ENCODE peak calls at places on chromosome 1, in nine cellular contexts. G, I, Q, F, K, C, R, H and N are unnamed samples.

GRCh38 chr1:204651843-204652421 is 33.6 kb downstream of the LRRN2 start:
- DNase-seq in G (no peak), I (no peak), Q (no peak), F (no peak), K (no peak), C (peak; percentile 77), R (no peak), H (no peak), N (no peak)

GRCh38 chr1:236095705-236096500 is 31.0 kb upstream of the NID1 start:
- DNase-seq in G (no peak), I (no peak), Q (peak; percentile 13), F (no peak), K (no peak), C (no peak), R (no peak), H (no peak), N (no peak)

GRCh38 chr1:5886140-5886483 is 106.1 kb downstream of the NPHP4 start:
- DNase-seq in G (no peak), I (no peak), Q (no peak), F (no peak), K (no peak), C (no peak), R (no peak), H (no peak), N (no peak)

GRCh38 chr1:64042331-64043100 is 160.9 kb upstream of the UBE2U start:
- DNase-seq in G (peak; percentile 59), I (peak; percentile 99), Q (peak; percentile 96), F (no peak), K (no peak), C (peak; percentile 11), R (no peak), H (no peak), N (peak; percentile 98)

GRCh38 chr1:26530898-26531598 is 1.5 kb downstream of the RPS6KA1 start:
- DNase-seq in G (peak; percentile 93), I (peak; percentile 53), Q (peak; percentile 6), F (no peak), K (peak; percentile 83), C (peak; percentile 81), R (peak; percentile 67), H (no peak), N (peak; percentile 29)

GRCh38 chr1:104156804-104157203 is 407.1 kb downstream of the AMY1C start:
- DNase-seq in G (no peak), I (no peak), Q (no peak), F (no peak), K (no peak), C (no peak), R (no peak), H (no peak), N (no peak)

GRCh38 chr1:89703469-89703868 is 70.5 kb downstream of the LRRC8C start:
- DNase-seq in G (no peak), I (no peak), Q (no peak), F (no peak), K (no peak), C (no peak), R (no peak), H (no peak), N (no peak)

GRCh38 chr1:39500862-39501389 is 9.5 kb downstream of the BMP8A start:
- DNase-seq in G (peak; percentile 72), I (no peak), Q (no peak), F (no peak), K (peak; percentile 19), C (no peak), R (no peak), H (no peak), N (no peak)

DNA sequence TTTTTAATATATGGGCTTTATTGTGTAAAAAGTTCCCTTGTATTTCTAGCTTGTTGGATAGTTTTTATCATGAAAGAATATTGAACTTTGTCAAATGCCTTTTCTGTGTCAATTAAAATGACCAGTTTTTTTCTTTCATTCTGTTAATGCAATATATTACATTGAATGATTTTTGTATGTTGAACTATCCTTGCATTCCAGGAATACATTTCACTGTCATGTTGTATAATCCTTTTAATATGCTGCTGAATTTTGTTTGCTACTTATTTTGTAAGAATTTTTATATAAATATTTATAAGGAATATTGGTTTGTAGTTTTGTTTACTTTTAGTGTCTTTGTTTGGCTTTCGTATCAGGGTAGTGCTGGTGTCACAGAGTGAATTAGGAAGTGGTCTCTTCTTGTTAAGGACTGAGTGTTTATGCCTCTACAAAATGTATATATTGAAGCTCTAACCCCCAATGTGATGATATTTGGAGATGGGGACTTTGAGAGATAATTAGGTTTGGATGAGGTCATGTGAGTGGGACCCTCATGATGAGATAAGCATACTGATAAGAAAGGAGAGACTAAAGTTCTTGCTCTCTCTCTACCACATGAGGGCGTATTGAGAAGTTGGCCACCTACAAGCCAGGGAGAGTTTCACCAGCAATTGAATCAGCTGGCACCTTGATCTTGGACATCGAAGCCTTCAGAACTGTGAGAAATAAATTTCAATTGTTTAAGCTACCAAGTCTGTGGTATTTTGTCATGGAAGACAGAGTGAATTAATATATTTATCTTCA is 12.0 kb upstream of the SLAMF6 start:
- DNase-seq in G (no peak), I (no peak), Q (no peak), F (no peak), K (no peak), C (no peak), R (no peak), H (no peak), N (no peak)
- H3K4me3 ChIP-seq in G (no peak overlapping the region), I (no peak overlapping the region), Q (no peak overlapping the region), F (no peak overlapping the region), K (no peak overlapping the region), C (no peak overlapping the region), R (no peak overlapping the region), H (no peak overlapping the region), N (no peak overlapping the region)

GRCh38 chr1:154441241-154441888 is 36.2 kb downstream of the IL6R start:
- DNase-seq in G (no peak), I (no peak), Q (no peak), F (no peak), K (no peak), C (no peak), R (no peak), H (no peak), N (no peak)

GRCh38 chr1:154442006-154442740 is 37.0 kb downstream of the IL6R start:
- DNase-seq in G (no peak), I (peak; percentile 43), Q (peak; percentile 24), F (no peak), K (no peak), C (peak; percentile 19), R (no peak), H (no peak), N (no peak)

GRCh38 chr1:154436433-154436832 is 31.3 kb downstream of the IL6R start:
- DNase-seq in G (no peak), I (no peak), Q (no peak), F (no peak), K (no peak), C (no peak), R (no peak), H (no peak), N (no peak)

GRCh38 chr1:154443274-154444013 is 38.3 kb downstream of the IL6R start:
- DNase-seq in G (no peak), I (no peak), Q (no peak), F (no peak), K (no peak), C (no peak), R (no peak), H (no peak), N (no peak)

DNA sequence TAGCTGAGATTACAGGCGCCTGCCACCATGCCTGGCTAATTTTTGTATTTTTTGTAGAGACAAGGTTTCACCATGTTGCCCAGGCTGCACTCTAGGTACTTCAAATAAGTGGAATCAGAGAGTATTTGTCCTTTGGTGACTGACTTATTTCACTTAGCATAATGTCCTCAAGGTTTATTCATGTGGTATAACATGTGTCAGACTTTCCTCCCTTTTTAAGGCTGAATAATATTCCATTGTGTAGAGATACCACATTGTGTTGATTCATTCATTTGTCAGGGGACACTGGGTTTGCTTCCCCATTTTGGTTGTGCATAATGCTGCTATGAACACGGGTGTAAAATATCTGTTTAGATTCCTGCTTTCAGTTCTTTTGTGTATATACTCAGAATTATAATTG is 34.9 kb downstream of the IL6R start:
- DNase-seq in G (no peak), I (no peak), Q (no peak), F (no peak), K (no peak), C (no peak), R (no peak), H (no peak), N (no peak)
- H3K4me3 ChIP-seq in G (no peak overlapping the region), I (no peak overlapping the region), Q (no peak overlapping the region), F (peak overlapping the region; percentile 4), K (no peak overlapping the region), C (no peak overlapping the region), R (no peak overlapping the region), H (no peak overlapping the region), N (no peak overlapping the region)

GRCh38 chr1:198700396-198700795 is 61.6 kb downstream of the PTPRC start:
- DNase-seq in G (no peak), I (no peak), Q (no peak), F (no peak), K (no peak), C (no peak), R (no peak), H (no peak), N (no peak)

GRCh38 chr1:198701766-198702539 is 63.1 kb downstream of the PTPRC start:
- DNase-seq in G (no peak), I (no peak), Q (no peak), F (no peak), K (no peak), C (no peak), R (no peak), H (no peak), N (no peak)

GRCh38 chr1:198701250-198701649 is 62.4 kb downstream of the PTPRC start:
- DNase-seq in G (no peak), I (no peak), Q (no peak), F (no peak), K (no peak), C (no peak), R (no peak), H (no peak), N (no peak)

GRCh38 chr1:198700016-198700392 is 61.2 kb downstream of the PTPRC start:
- DNase-seq in G (no peak), I (no peak), Q (no peak), F (no peak), K (no peak), C (no peak), R (no peak), H (no peak), N (no peak)

GRCh38 chr1:198699167-198700015 is 60.6 kb downstream of the PTPRC start:
- DNase-seq in G (no peak), I (peak; percentile 46), Q (peak; percentile 66), F (peak; percentile 55), K (peak; percentile 82), C (peak; percentile 70), R (peak; percentile 56), H (no peak), N (peak; percentile 41)
- H3K4me3 ChIP-seq in G (no peak overlapping the region), I (no peak overlapping the region), Q (peak overlapping the region; percentile 20), F (no peak overlapping the region), K (no peak overlapping the region), C (no peak overlapping the region), R (no peak overlapping the region), H (no peak overlapping the region), N (no peak overlapping the region)

DNA sequence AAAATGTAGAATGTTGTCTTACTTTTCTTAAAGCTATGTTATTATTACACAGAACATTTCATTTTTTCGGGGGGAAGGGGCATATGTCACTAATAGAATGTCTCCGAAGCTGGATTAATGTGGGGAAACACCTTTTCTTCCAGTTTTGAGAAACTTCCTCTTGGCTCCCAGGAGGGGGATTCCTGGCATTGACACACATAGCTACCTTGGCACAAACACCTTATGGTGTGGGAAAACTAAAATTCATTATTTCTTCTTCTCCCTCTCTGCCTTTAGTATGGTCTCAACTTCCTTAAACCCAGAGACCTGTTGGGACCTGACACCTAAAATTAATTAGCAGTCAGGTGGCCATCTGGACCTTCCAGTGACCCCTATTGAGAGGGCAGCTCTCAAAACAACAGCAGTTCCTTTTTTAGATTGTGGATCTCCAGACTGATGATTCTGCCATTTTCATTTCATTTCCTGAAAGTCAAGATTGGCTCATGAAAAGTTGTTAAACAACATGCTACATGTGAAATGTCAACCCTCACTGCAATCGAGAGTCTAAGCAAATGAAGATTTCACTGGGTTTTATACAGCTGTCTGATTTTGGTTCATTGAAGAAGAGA is 70.2 kb upstream of the EDEM3 start:
- DNase-seq in G (no peak), I (no peak), Q (no peak), F (no peak), K (no peak), C (no peak), R (no peak), H (no peak), N (no peak)
- H3K4me3 ChIP-seq in G (no peak overlapping the region), I (no peak overlapping the region), Q (no peak overlapping the region), F (no peak overlapping the region), K (no peak overlapping the region), C (no peak overlapping the region), R (no peak overlapping the region), H (no peak overlapping the region), N (no peak overlapping the region)